ENCODE peak calls at places on chromosomes 16 and 17, in nine cellular contexts. B, X, M, Q, S, W, R, P and A are unnamed samples.

GRCh38 chr17:81601525-81602120 is 35.3 kb downstream of the NPLOC4 start:
- DNase-seq in B (peak; percentile 78), X (peak; percentile 46), M (peak; percentile 73), Q (no peak), S (peak; percentile 85), W (no peak), R (peak; percentile 30), P (peak; percentile 42), A (peak; percentile 52)

GRCh38 chr16:89020068-89020924 is 43.3 kb upstream of the CBFA2T3 start:
- DNase-seq in B (peak; percentile 82), X (peak; percentile 5), M (peak; percentile 60), Q (no peak), S (no peak), W (no peak), R (no peak), P (no peak), A (no peak)

GRCh38 chr17:37848690-37849616 is 75.3 kb upstream of the TBC1D3K start:
- DNase-seq in B (peak; percentile 75), X (no peak), M (no peak), Q (no peak), S (peak; percentile 69), W (no peak), R (no peak), P (no peak), A (no peak)

GRCh38 chr16:67001726-67002125 is 13.3 kb downstream of the CES4A start:
- DNase-seq in B (no peak), X (no peak), M (no peak), Q (no peak), S (peak; percentile 64), W (no peak), R (no peak), P (no peak), A (no peak)

GRCh38 chr16:88507231-88507743 is 54.2 kb downstream of the ZFPM1 start:
- DNase-seq in B (no peak), X (no peak), M (no peak), Q (no peak), S (no peak), W (no peak), R (no peak), P (no peak), A (no peak)

GRCh38 chr17:56367381-56367780 is 214.1 kb downstream of the ANKFN1 start:
- DNase-seq in B (no peak), X (no peak), M (no peak), Q (no peak), S (no peak), W (no peak), R (no peak), P (no peak), A (no peak)

GRCh38 chr16:58085584-58086251 is 43.5 kb downstream of the CFAP20 start:
- DNase-seq in B (no peak), X (no peak), M (no peak), Q (no peak), S (no peak), W (no peak), R (no peak), P (no peak), A (no peak)

GRCh38 chr16:57530104-57530522 is 6.3 kb downstream of the CCDC102A start:
- DNase-seq in B (peak; percentile 81), X (no peak), M (peak; percentile 83), Q (peak; percentile 23), S (peak; percentile 68), W (peak; percentile 62), R (no peak), P (no peak), A (no peak)

GRCh38 chr17:44529864-44530263 is 26.7 kb upstream of the GPATCH8 start:
- DNase-seq in B (no peak), X (no peak), M (no peak), Q (no peak), S (no peak), W (no peak), R (no peak), P (no peak), A (no peak)

GRCh38 chr17:64507418-64507766 is 615 bp downstream of the CEP95 start:
- DNase-seq in B (peak; percentile 63), X (peak; percentile 41), M (peak; percentile 71), Q (peak; percentile 63), S (peak; percentile 81), W (no peak), R (no peak), P (no peak), A (peak; percentile 55)

GRCh38 chr17:34651267-34651955 is 72.0 kb downstream of the TMEM132E start:
- DNase-seq in B (no peak), X (no peak), M (no peak), Q (no peak), S (no peak), W (no peak), R (no peak), P (no peak), A (no peak)

GRCh38 chr16:85752511-85753420 is 1.9 kb upstream of the C16orf74 start:
- DNase-seq in B (no peak), X (no peak), M (peak; percentile 49), Q (no peak), S (peak; percentile 57), W (no peak), R (no peak), P (no peak), A (no peak)

GRCh38 chr16:53893731-53894435 is 189.9 kb downstream of the FTO start:
- DNase-seq in B (no peak), X (peak; percentile 39), M (no peak), Q (no peak), S (peak; percentile 85), W (no peak), R (no peak), P (no peak), A (peak; percentile 67)

GRCh38 chr17:27446569-27447301 is 9.5 kb upstream of the KSR1 start:
- DNase-seq in B (no peak), X (no peak), M (peak; percentile 23), Q (peak; percentile 83), S (peak; percentile 99), W (no peak), R (no peak), P (no peak), A (no peak)

GRCh38 chr16:11257131-11257938 is 1.3 kb upstream of the SOCS1 start:
- DNase-seq in B (peak; percentile 80), X (peak; percentile 56), M (peak; percentile 73), Q (peak; percentile 39), S (peak; percentile 90), W (peak; percentile 28), R (peak; percentile 83), P (no peak), A (peak; percentile 71)

GRCh38 chr17:43661699-43662431 is at the start of gene MEOX1:
- DNase-seq in B (peak; percentile 72), X (no peak), M (no peak), Q (no peak), S (peak; percentile 60), W (no peak), R (no peak), P (no peak), A (no peak)

GRCh38 chr16:85396879-85397871 is 215.9 kb upstream of the GSE1 start:
- DNase-seq in B (peak; percentile 68), X (no peak), M (peak; percentile 42), Q (no peak), S (no peak), W (no peak), R (peak; percentile 20), P (no peak), A (no peak)

GRCh38 chr17:47266782-47267181 is 13.2 kb downstream of the ITGB3 start:
- DNase-seq in B (no peak), X (no peak), M (no peak), Q (no peak), S (peak; percentile 67), W (no peak), R (no peak), P (no peak), A (no peak)

GRCh38 chr16:13629704-13630103 is 290.2 kb upstream of the ERCC4 start:
- DNase-seq in B (no peak), X (no peak), M (no peak), Q (no peak), S (no peak), W (no peak), R (no peak), P (no peak), A (no peak)

GRCh38 chr16:50323335-50324011 is 45.3 kb downstream of the BRD7 start:
- DNase-seq in B (no peak), X (no peak), M (no peak), Q (no peak), S (peak; percentile 61), W (no peak), R (no peak), P (peak; percentile 8), A (peak; percentile 40)

GRCh38 chr17:9865585-9865984 is 39.5 kb downstream of the RCVRN start:
- DNase-seq in B (no peak), X (no peak), M (no peak), Q (no peak), S (no peak), W (no peak), R (no peak), P (no peak), A (no peak)

GRCh38 chr16:54993496-54993895 is 62.8 kb downstream of the IRX5 start:
- DNase-seq in B (no peak), X (no peak), M (no peak), Q (no peak), S (no peak), W (no peak), R (no peak), P (no peak), A (no peak)

GRCh38 chr16:86046901-86047300 is 147.9 kb downstream of the IRF8 start:
- DNase-seq in B (no peak), X (no peak), M (no peak), Q (no peak), S (no peak), W (no peak), R (no peak), P (no peak), A (no peak)

GRCh38 chr17:13405080-13405479 is 196.6 kb downstream of the HS3ST3A1 start:
- DNase-seq in B (no peak), X (no peak), M (no peak), Q (no peak), S (no peak), W (no peak), R (no peak), P (no peak), A (no peak)